ENCODE peak calls at places on chromosomes 1 and 21, in five cellular contexts. R is HCT116, L is HepG2, Y is K562, D is GM12878. F is an unnamed sample.

GRCh38 chr1:111813440-111814304 is 58.0 kb downstream of the DDX20 start:
- DNase-seq in R (no peak), L (peak; percentile 19), Y (peak; percentile 36), D (no peak), F (no peak)

GRCh38 chr1:54571326-54571725 is 23.3 kb downstream of the ACOT11 start:
- DNase-seq in R (no peak), L (no peak), Y (no peak), D (no peak), F (no peak)

GRCh38 chr1:5273280-5274003 is 619.0 kb downstream of the AJAP1 start:
- DNase-seq in R (no peak), L (no peak), Y (no peak), D (no peak), F (no peak)

GRCh38 chr1:234981758-234982157 is 146.9 kb downstream of the TOMM20 start:
- DNase-seq in R (no peak), L (no peak), Y (no peak), D (no peak), F (no peak)

GRCh38 chr21:32200029-32200428 is 78.8 kb downstream of the MIS18A start:
- DNase-seq in R (no peak), L (no peak), Y (no peak), D (no peak), F (no peak)

GRCh38 chr1:15885701-15886612 is 38.5 kb downstream of the SPEN start:
- DNase-seq in R (peak; percentile 41), L (peak; percentile 88), Y (peak; percentile 92), D (peak; percentile 36), F (peak; percentile 91)

GRCh38 chr1:231918239-231919015 is 291.8 kb downstream of the DISC1 start:
- DNase-seq in R (no peak), L (no peak), Y (no peak), D (peak; percentile 8), F (no peak)

GRCh38 chr1:151371340-151371739 is 1.2 kb downstream of the SELENBP1 start:
- DNase-seq in R (no peak), L (no peak), Y (no peak), D (no peak), F (no peak)

GRCh38 chr21:23162213-23162946 is 2164.2 kb downstream of the NCAM2 start:
- DNase-seq in R (no peak), L (no peak), Y (no peak), D (no peak), F (no peak)

GRCh38 chr1:93005252-93005598 is 44.0 kb upstream of the DIPK1A start:
- DNase-seq in R (no peak), L (no peak), Y (no peak), D (no peak), F (no peak)

GRCh38 chr1:66552829-66553228 is 18.9 kb downstream of the SGIP1 start:
- DNase-seq in R (no peak), L (no peak), Y (no peak), D (no peak), F (no peak)

GRCh38 chr1:41314781-41315481 is 46.3 kb upstream of the FOXO6 start:
- DNase-seq in R (no peak), L (no peak), Y (no peak), D (no peak), F (no peak)

GRCh38 chr1:10059329-10059691 is 26.6 kb downstream of the UBE4B start:
- DNase-seq in R (no peak), L (no peak), Y (no peak), D (no peak), F (no peak)

GRCh38 chr1:209387969-209388329 is 195.6 kb upstream of the CAMK1G start:
- DNase-seq in R (no peak), L (no peak), Y (no peak), D (no peak), F (no peak)

GRCh38 chr1:236021424-236022135 is 43.3 kb downstream of the NID1 start:
- DNase-seq in R (no peak), L (no peak), Y (no peak), D (no peak), F (no peak)

GRCh38 chr1:224755586-224755985 is 139.5 kb downstream of the CNIH3 start:
- DNase-seq in R (no peak), L (no peak), Y (no peak), D (no peak), F (no peak)

GRCh38 chr1:89539135-89539534 is 14.5 kb downstream of the LRRC8B start:
- DNase-seq in R (no peak), L (no peak), Y (no peak), D (no peak), F (no peak)

GRCh38 chr21:34344584-34344983 is 19.2 kb upstream of the KCNE2 start:
- DNase-seq in R (no peak), L (no peak), Y (no peak), D (no peak), F (no peak)

GRCh38 chr1:74422379-74423155 is 89.8 kb downstream of the LRRC53 start:
- DNase-seq in R (no peak), L (no peak), Y (no peak), D (no peak), F (no peak)

GRCh38 chr1:243539636-243540035 is 283.8 kb downstream of the SDCCAG8 start:
- DNase-seq in R (no peak), L (no peak), Y (no peak), D (no peak), F (no peak)

GRCh38 chr21:42784276-42784675 is 95.1 kb downstream of the WDR4 start:
- DNase-seq in R (no peak), L (no peak), Y (no peak), D (no peak), F (peak; percentile 28)

GRCh38 chr1:32988665-32989064 is 24.1 kb upstream of the RNF19B start:
- DNase-seq in R (no peak), L (no peak), Y (no peak), D (no peak), F (no peak)

GRCh38 chr21:42609806-42610205 is 43.6 kb upstream of the PDE9A start:
- DNase-seq in R (no peak), L (no peak), Y (peak; percentile 50), D (peak; percentile 83), F (no peak)

GRCh38 chr1:2180297-2181245 is 14.0 kb downstream of the FAAP20 start:
- DNase-seq in R (no peak), L (no peak), Y (peak; percentile 77), D (no peak), F (no peak)

GRCh38 chr1:54160351-54160750 is 7.6 kb upstream of the CDCP2 start:
- DNase-seq in R (no peak), L (no peak), Y (no peak), D (no peak), F (no peak)

GRCh38 chr1:46401964-46402626 is 8.0 kb downstream of the FAAH start:
- DNase-seq in R (peak; percentile 43), L (peak; percentile 40), Y (peak; percentile 75), D (no peak), F (no peak)

GRCh38 chr21:35860181-35860869 is 200.0 kb downstream of the SETD4 start:
- DNase-seq in R (no peak), L (no peak), Y (no peak), D (no peak), F (no peak)

GRCh38 chr1:234609528-234610042 is 393 bp downstream of the IRF2BP2 start:
- DNase-seq in R (no peak), L (no peak), Y (peak; percentile 56), D (no peak), F (peak; percentile 76)

DNA sequence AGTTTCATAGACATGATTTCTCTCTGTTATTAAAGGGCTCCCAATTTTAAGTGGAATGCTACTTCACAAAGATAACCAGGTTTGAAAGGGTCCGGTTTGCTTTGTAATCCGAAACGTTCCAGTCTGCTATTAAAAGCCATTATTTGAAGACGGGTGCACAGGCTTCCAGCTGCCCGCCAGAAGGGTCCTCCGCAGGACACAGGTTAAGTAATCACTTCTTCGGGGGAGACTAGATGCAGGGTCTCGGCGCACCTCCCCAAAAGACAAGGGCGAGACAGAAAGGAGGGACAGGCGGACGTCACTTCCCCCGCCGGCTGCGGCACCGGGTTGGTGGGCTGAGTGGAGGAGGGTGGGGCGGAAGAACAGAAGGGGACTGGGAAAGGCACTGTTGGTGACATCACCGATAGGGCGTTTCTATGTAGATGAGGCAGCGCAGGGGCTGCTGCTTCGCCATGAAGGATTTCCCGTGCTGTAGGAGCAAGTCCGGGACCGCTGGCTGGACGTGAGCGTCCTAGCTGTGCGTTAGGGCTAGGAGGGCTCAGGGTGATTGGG is 8.9 kb downstream of the RNU1-2 start:
- DNase-seq in R (peak; percentile 97), L (peak; percentile 93), Y (peak; percentile 95), D (peak; percentile 85), F (peak; percentile 94)
- H3K4me3 ChIP-seq in R (peak overlapping the region; percentile 45), L (peak overlapping the region; percentile 59), Y (peak overlapping the region; percentile 36), D (peak overlapping the region; percentile 42), F (peak overlapping the region; percentile 65)

GRCh38 chr1:64624446-64624766 is 120.5 kb upstream of the RAVER2 start:
- DNase-seq in R (no peak), L (no peak), Y (no peak), D (no peak), F (peak; percentile 16)
- TF ChIP-seq ZBTB33 in R (no peak), L (no peak), Y (no peak), D (no peak), F (no peak)

DNA sequence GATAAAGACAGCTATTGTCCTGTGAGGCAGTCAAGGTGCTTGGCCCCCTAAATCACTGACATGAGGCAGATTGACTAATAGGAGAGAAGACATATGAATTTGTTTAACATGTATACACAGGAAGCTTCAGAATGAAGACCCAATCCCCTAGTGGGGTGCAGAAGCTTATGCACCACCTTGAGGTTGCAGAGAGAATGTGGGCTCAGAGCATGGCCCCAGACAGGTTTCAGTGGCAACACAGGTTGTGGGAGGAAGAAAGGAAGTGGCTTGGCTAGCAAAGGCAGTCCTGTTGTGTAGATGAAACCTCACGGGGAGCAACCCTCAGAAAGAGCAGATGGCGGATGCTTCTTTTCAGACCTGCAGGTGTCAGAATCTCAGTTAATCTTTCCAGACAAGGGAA is 37.0 kb upstream of the PARP1 start:
- DNase-seq in R (no peak), L (no peak), Y (no peak), D (peak; percentile 83), F (no peak)
- H3K4me3 ChIP-seq in R (no peak overlapping the region), L (no peak overlapping the region), Y (no peak overlapping the region), D (no peak overlapping the region), F (no peak overlapping the region)

DNA sequence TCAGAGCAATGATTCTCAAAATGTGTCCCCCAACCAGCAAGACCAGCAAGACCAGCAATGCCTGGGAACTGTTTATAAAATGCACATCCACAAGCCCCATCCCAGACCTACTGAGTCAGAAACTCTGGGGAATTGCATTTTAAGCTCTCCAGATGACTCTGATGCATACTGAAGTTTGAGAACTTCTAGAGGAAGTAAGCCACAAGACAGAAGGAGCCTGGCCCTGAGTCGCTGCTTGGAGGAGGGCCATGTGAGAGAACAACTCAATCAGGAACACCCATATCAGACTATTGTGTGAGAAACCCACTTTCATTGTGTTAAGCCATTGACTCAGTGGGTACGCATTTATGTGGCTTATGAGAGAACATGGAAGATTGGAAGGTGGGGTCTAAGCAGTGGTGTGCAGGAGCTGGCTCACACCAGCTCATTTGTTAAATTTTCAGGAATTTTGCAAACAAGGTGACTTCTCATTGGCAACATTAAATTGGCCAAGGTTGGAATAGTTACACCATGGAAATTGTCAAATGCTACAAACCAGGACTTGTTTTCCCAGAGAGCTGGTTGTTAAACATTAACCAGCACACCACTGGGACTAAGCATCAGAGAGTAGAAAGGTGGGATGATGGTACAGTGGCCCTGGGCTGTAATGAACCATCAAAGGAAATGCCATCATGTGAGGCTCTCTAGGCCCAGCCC is 38.9 kb downstream of the ATP1A1 start:
- DNase-seq in R (no peak), L (peak; percentile 97), Y (no peak), D (no peak), F (no peak)
- TF ChIP-seq ZBTB33 in R (no peak), L (no peak), Y (no peak), D (no peak), F (no peak)